ENCODE peak calls at places on chromosomes 7 and 10, in six cellular contexts. E is aorta, A is heart right ventricle, B is ovary, V is hepatocyte, R is GM23248. P is an unnamed sample. For H3K4me1, the result is how much of the 10 kb centered on the place peaks cover.

GRCh38 chr10:15459218-15459617 is 88.1 kb upstream of the FAM171A1 start:
- DNase-seq in A (no peak), E (no peak), B (no peak), V (no peak), R (no peak), P (no peak)

GRCh38 chr7:514651-515598 is 4.7 kb downstream of the PDGFA start:
- DNase-seq in V (no peak), A (no peak), B (no peak), R (no peak), E (no peak), P (peak)

GRCh38 chr10:78197628-78198272 is 164.1 kb downstream of the RPS24 start:
- DNase-seq in V (no peak), B (no peak), E (no peak), A (no peak), R (no peak), P (no peak)

GRCh38 chr10:98030093-98030821 is at the start of gene CRTAC1:
- DNase-seq in R (peak), E (peak), V (peak), A (peak), B (peak), P (peak)

GRCh38 chr7:108570146-108570755 is 577 bp downstream of the DNAJB9 start:
- DNase-seq in A (peak), V (peak), E (no peak), R (peak), B (no peak), P (peak)

GRCh38 chr10:112461029-112461887 is 14.2 kb downstream of the VTI1A start:
- DNase-seq in V (no peak), R (peak), B (no peak), A (no peak), E (no peak), P (peak)

GRCh38 chr7:86926732-86927131 is 132.7 kb downstream of the ELAPOR2 start:
- DNase-seq in B (no peak), E (no peak), R (peak), V (peak), A (no peak), P (peak)

GRCh38 chr10:85235258-85235657 is 906.9 kb downstream of the CCSER2 start:
- DNase-seq in V (no peak), R (no peak), E (no peak), B (no peak), A (no peak), P (no peak)

GRCh38 chr10:103693070-103693811 is 162.1 kb downstream of the SH3PXD2A start:
- DNase-seq in A (no peak), V (peak), R (peak), E (no peak), B (peak), P (no peak)
- H3K4me1 ChIP-seq in A (half or more), V (under half), R (under half), E (under half), B (under half), P (under half)

DNA sequence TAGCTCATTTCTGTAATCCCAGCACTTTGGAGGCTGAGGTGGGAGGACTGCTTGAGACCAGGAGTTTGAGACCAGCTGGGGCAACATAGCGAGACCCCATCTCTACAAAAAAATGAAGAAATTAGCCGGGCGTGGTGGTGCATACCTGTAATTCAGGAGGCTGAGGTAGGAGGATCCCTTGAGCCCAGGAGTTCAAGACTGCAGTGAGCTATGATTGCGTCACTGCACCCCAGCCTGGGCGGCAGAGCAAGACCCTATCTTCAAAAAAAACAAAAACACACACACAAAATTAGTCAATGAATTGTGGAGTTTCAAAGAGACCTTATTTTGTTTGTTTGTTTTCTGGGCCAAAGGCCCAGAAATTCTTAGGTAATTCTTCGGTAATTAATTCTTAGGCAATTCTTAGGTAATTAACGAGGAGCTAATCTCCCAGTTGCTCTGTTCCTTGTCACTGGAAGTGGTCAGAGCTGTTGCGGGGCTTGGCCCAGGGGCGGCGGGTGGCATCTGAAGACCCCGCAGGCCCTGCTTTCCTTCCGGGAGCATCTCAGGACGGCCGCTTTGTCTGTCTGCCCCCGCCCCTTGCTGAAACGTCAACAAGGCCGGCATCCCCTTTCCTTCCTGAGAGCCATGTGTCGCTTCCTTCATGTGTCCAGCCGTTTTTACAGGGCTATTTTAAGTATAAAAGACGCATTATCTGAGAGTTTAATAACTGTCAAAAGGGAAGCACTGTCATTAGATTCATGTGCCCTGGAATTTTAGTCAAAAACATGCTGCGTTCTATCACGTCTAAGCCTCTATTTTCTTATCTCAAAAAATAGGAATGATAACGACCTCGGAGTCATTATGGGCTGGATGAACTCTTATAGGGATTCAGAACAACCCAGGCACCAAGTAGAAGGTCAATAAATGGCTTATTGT is 110.2 kb downstream of the CUX1 start:
- DNase-seq in V (no peak), E (peak), A (peak), R (no peak), B (peak), P (no peak)
- H3K4me3 ChIP-seq in V (no peak), E (no peak), A (no peak), R (no peak), B (no peak), P (no peak)

GRCh38 chr7:90719159-90719558 is 123.0 kb downstream of the CDK14 start:
- DNase-seq in R (no peak), A (no peak), V (peak), B (no peak), E (no peak), P (no peak)

GRCh38 chr7:90720970-90721768 is 125.0 kb downstream of the CDK14 start:
- DNase-seq in E (no peak), A (peak), B (peak), R (peak), V (peak), P (peak)

GRCh38 chr7:90723866-90724265 is 127.7 kb downstream of the CDK14 start:
- DNase-seq in V (no peak), B (no peak), E (no peak), R (no peak), A (no peak), P (no peak)

GRCh38 chr7:90723233-90723632 is 127.1 kb downstream of the CDK14 start:
- DNase-seq in B (no peak), R (no peak), A (no peak), V (no peak), E (no peak), P (no peak)

DNA sequence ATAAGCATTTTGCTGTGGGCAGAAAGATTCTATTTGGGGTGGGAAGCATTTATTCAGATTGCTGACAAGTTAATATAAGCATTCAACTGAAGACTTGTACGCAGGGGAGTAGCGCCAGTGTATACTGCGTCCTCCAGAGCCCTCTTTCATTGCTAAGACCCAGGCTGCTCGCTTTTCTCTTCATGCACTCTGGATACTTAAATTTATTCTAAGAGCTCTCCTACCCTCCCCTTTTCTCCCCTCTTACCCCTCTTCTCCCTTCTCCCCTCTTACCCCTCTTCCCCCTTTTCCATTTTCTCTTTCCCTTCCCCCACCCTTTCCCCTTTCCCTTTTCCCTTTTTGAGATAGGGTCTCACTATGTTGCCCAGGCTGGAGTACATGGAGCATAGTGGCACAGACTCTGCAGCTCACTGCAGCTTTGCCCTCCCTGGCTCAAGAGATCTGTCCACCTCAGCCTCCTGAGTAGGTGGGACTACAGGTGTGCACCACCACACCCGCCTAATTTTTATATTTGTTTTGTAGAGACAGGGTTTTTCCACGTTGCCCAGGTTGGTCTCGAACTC is 125.8 kb downstream of the CDK14 start:
- DNase-seq in V (no peak), E (no peak), A (no peak), R (no peak), B (no peak), P (no peak)
- H3K4me1 ChIP-seq in V (half or more), E (under half), A (half or more), R (half or more), B (under half), P (half or more)

DNA sequence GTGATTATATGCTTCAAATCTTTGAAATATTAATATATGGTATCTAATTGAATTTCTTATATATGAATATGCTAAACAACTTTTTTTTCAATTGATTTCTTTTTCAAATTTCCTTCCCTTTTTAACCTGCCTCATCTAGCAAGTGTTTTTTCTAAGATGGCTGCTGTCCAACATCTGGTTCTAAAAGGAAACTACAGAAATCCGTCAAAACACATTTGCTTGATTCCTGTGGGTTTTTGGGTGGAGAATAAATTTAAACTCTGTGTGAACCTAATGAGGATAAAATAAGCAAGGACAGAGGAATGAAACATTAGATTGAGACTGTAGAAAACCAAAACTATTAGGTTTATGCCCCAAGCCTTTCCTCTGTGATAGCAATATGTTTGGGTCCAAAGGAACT is 75.6 kb upstream of the STARD3NL start:
- DNase-seq in R (peak), V (no peak), E (no peak), A (no peak), B (no peak), P (no peak)
- H3K4me3 ChIP-seq in R (no peak), V (no peak), E (no peak), A (no peak), B (no peak), P (no peak)

DNA sequence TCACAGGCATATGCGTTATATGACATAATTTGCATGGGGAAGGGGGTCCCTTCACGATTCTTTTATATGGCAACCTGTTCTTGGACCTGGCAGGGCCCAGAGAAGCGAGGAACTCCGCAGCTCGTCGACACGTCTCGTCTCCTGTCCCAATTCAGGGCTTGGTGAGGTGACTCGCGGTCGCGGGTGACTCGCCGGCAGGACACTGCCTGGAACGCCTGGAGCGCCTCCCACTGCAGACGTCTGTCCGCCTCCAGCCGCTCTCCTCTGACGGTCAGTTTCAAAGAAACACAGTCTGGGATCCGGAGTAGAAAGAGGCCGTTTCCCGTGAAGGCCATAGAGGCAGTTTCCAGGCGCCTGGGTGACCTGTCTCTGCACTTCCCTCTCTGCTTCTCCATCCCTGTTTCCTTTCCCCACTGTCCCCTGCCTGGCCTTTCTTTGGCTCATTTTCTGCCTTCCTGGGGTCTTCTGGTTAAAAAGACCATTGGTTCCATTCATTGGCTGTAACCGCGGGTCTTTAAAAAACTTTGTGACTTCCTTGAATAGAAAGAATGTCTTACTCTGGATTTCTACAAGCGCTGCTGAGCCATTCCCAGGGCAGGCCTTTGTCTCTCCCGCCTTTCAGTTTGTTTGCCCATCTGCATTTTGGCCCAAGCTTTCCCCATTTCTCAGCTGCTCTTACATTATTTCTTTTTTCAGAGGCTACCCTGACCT is 1.2 kb downstream of the UPP1 start:
- DNase-seq in E (peak), V (peak), R (peak), A (peak), B (peak), P (no peak)
- H3K4me1 ChIP-seq in E (under half), V (under half), R (under half), A (under half), B (under half), P (under half)

GRCh38 chr7:121545418-121545817 is 149.3 kb upstream of the FAM3C start:
- DNase-seq in V (no peak), A (no peak), E (no peak), R (no peak), B (no peak), P (no peak)

GRCh38 chr7:121544726-121545125 is 148.6 kb upstream of the FAM3C start:
- DNase-seq in B (no peak), R (peak), E (no peak), V (peak), A (no peak), P (peak)

GRCh38 chr7:121547341-121548092 is 151.4 kb upstream of the FAM3C start:
- DNase-seq in B (no peak), V (peak), A (no peak), E (no peak), R (peak), P (peak)

GRCh38 chr7:121544199-121544598 is 148.1 kb upstream of the FAM3C start:
- DNase-seq in A (no peak), V (no peak), R (no peak), B (no peak), E (no peak), P (no peak)

GRCh38 chr7:121546632-121547340 is 150.7 kb upstream of the FAM3C start:
- DNase-seq in A (no peak), R (no peak), E (no peak), B (no peak), V (no peak), P (no peak)
- H3K4me3 ChIP-seq in A (no peak), R (no peak), E (no peak), B (no peak), V (no peak), P (no peak)

DNA sequence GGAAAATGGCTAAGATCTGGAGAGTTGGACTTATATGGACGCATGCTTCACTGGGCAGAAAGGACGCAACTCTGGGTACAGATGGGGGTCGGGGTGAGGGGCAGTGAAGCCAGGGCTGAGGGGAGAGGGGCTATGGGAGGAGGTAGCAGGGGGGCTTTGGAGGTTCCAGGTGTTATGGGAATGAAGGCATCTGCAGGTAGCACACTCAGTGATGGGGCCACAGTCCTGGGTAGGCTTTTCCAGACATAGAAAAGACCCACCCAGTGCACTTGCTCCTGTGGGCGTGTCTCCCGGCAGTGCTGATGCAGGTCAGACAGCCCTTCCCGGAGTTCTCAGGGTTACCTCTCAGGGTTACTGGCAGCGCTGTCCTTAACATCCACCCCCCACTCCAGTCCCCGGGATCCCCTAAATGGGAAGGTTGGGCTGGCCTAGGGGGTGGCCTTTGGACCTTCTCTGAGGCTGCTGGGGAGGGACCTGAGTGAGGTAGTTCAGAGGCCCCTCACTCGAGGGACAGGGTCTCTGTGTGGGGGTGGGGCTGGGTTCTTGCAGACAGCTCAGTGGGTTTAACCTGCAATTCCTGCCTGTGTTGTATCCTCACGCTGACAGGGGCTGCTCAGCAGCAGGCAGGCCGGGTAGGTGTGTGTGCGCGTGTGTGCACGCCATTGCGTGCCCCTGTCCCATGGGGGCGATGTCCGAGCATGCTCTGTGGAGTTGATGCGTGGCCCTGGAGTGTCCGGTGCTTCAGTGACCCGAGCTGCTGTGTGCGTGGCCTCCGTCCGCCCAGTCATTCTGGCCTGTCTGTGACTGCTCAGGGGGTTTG is 6.2 kb downstream of the ZYX start:
- DNase-seq in B (no peak), V (no peak), A (no peak), E (peak), R (peak), P (no peak)
- H3K4me1 ChIP-seq in B (under half), V (under half), A (half or more), E (under half), R (half or more), P (under half)

DNA sequence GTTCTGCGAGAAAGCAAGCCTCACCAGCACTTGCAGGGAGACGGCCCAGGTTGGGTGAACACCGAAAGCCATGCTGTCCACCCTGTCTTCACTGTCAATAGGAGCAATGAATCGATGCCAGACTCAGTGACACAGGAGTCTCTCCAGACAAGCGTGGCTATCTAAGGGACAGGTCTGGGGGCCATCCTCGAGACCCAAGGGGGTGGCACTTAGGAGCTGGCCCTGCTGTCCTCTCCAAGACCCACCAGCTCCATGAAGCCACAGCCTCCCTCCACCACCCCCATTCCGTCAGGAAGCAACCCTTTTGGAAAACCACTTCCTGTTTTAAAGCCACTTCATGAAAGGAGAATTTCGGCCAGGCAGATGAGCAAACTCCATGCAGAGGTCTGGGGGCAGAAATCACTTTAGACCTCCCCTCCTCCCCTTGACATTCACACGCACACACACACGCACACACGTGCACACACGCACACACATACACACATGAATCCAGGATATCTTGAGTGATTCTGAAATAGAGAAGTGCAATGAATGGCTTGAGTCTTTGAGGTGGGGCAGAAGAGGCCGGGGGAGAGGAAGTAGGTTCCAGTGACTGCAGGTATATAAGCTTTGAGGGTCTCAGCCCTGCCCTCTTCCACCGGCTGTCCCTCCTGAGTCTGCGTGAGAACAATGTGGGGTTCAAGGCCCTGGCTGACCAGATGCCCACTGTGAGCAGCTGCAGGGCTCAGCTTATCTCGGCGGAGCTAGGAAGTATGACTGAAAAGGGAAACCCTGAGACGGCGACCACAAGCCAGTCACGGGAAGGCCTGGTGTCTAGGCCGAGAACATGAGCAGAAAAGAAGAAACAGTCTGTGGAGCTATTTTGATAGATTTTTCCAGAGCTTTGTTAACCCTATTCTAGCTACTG is 25.0 kb downstream of the RGS10 start:
- DNase-seq in E (no peak), A (no peak), V (no peak), R (peak), B (no peak), P (no peak)
- H3K4me3 ChIP-seq in E (no peak), A (no peak), V (no peak), R (no peak), B (no peak), P (no peak)

P was measured in A673.